ENCODE peak calls at places on chromosome 20, in eight cellular contexts. C is neural crest cell; S is AG04450; X is mucosa of descending colon; J is HL-60; H is CD4-positive, alpha-beta T cell; E is epithelial cell of esophagus; L is chondrocyte. N is an unnamed sample.

GRCh38 chr20:10728873-10729670 is 55.3 kb upstream of the JAG1 start:
- DNase-seq in C (no peak), S (no peak), X (no peak), J (no peak), H (no peak), E (peak), L (no peak), N (no peak)

GRCh38 chr20:57998981-57999464 is 229.4 kb downstream of the ANKRD60 start:
- DNase-seq in C (no peak), S (no peak), X (no peak), J (no peak), H (no peak), E (no peak), L (no peak), N (no peak)

GRCh38 chr20:2103454-2104153 is 2.0 kb downstream of the STK35 start:
- DNase-seq in C (no peak), S (no peak), X (no peak), J (no peak), H (no peak), E (no peak), L (no peak), N (no peak)

GRCh38 chr20:9555781-9556180 is 41.4 kb downstream of the LAMP5 start:
- DNase-seq in C (no peak), S (no peak), X (no peak), J (no peak), H (no peak), E (peak), L (no peak), N (no peak)

GRCh38 chr20:50578778-50579165 is 68.6 kb downstream of the PTPN1 start:
- DNase-seq in C (no peak), S (no peak), X (no peak), J (no peak), H (no peak), E (no peak), L (no peak), N (no peak)

GRCh38 chr20:41900292-41900691 is 282.1 kb upstream of the CHD6 start:
- DNase-seq in C (no peak), S (no peak), X (no peak), J (no peak), H (no peak), E (no peak), L (no peak), N (no peak)

GRCh38 chr20:40390654-40391053 is 298.4 kb downstream of the MAFB start:
- DNase-seq in C (no peak), S (no peak), X (no peak), J (no peak), H (no peak), E (peak), L (no peak), N (no peak)

GRCh38 chr20:57043669-57044268 is 222.7 kb downstream of the BMP7 start:
- DNase-seq in C (no peak), S (no peak), X (peak), J (no peak), H (no peak), E (no peak), L (no peak), N (no peak)

GRCh38 chr20:57777911-57778310 is 68.1 kb upstream of the PMEPA1 start:
- DNase-seq in C (no peak), S (no peak), X (no peak), J (no peak), H (no peak), E (no peak), L (no peak), N (no peak)

GRCh38 chr20:12638633-12639360 is 370.0 kb upstream of the SPTLC3 start:
- DNase-seq in C (no peak), S (no peak), X (no peak), J (no peak), H (no peak), E (no peak), L (no peak), N (no peak)

GRCh38 chr20:48155231-48155630 is 369.9 kb upstream of the SULF2 start:
- DNase-seq in C (no peak), S (no peak), X (no peak), J (no peak), H (no peak), E (no peak), L (no peak), N (no peak)

GRCh38 chr20:36881331-36881730 is 5.4 kb downstream of the TLDC2 start:
- DNase-seq in C (no peak), S (no peak), X (no peak), J (no peak), H (no peak), E (no peak), L (peak), N (no peak)

GRCh38 chr20:52494244-52494643 is 302.7 kb upstream of the ZFP64 start:
- DNase-seq in C (no peak), S (peak), X (no peak), J (no peak), H (no peak), E (peak), L (no peak), N (no peak)

GRCh38 chr20:59063358-59064213 is 21.0 kb upstream of the PRELID3B start:
- DNase-seq in C (no peak), S (peak), X (no peak), J (no peak), H (no peak), E (peak), L (no peak), N (no peak)

GRCh38 chr20:57114290-57115005 is 152.0 kb downstream of the BMP7 start:
- DNase-seq in C (no peak), S (no peak), X (no peak), J (no peak), H (no peak), E (no peak), L (no peak), N (no peak)

GRCh38 chr20:48621256-48622078 is 206.3 kb downstream of the PREX1 start:
- DNase-seq in C (no peak), S (no peak), X (peak), J (no peak), H (no peak), E (peak), L (peak), N (no peak)

GRCh38 chr20:63976980-63977391 is 2.5 kb downstream of the SAMD10 start:
- DNase-seq in C (no peak), S (no peak), X (no peak), J (no peak), H (no peak), E (no peak), L (no peak), N (no peak)

GRCh38 chr20:9627219-9627618 is 112.8 kb downstream of the LAMP5 start:
- DNase-seq in C (no peak), S (no peak), X (no peak), J (no peak), H (no peak), E (no peak), L (no peak), N (no peak)

GRCh38 chr20:24617757-24618450 is 148.5 kb downstream of the SYNDIG1 start:
- DNase-seq in C (no peak), S (no peak), X (no peak), J (no peak), H (no peak), E (no peak), L (no peak), N (no peak)

GRCh38 chr20:2692036-2692885 is at the start of gene EBF4:
- DNase-seq in C (peak), S (no peak), X (no peak), J (no peak), H (no peak), E (peak), L (peak), N (peak)

GRCh38 chr20:9015984-9016324 is 52.9 kb upstream of the PLCB4 start:
- DNase-seq in C (no peak), S (no peak), X (no peak), J (no peak), H (no peak), E (peak), L (no peak), N (no peak)

GRCh38 chr20:5171074-5171789 is 44.4 kb downstream of the CDS2 start:
- DNase-seq in C (no peak), S (no peak), X (no peak), J (no peak), H (no peak), E (no peak), L (no peak), N (no peak)

GRCh38 chr20:17661121-17661744 is 20.8 kb downstream of the RRBP1 start:
- DNase-seq in C (no peak), S (no peak), X (peak), J (no peak), H (no peak), E (no peak), L (no peak), N (no peak)

GRCh38 chr20:48880936-48881657 is 40.4 kb upstream of the ARFGEF2 start:
- DNase-seq in C (no peak), S (no peak), X (no peak), J (no peak), H (no peak), E (no peak), L (no peak), N (no peak)

GRCh38 chr20:51211191-51211590 is 188.3 kb upstream of the KCNG1 start:
- DNase-seq in C (no peak), S (no peak), X (peak), J (no peak), H (no peak), E (peak), L (no peak), N (no peak)

GRCh38 chr20:57580478-57581201 is 19.7 kb downstream of the PCK1 start:
- DNase-seq in C (no peak), S (no peak), X (no peak), J (no peak), H (no peak), E (no peak), L (no peak), N (no peak)

GRCh38 chr20:56860413-56860812 is 231.3 kb downstream of the TFAP2C start:
- DNase-seq in C (no peak), S (no peak), X (no peak), J (no peak), H (no peak), E (no peak), L (no peak), N (no peak)

GRCh38 chr20:29763821-29764511 is 1493.5 kb upstream of the DEFB115 start:
- DNase-seq in C (no peak), S (no peak), X (no peak), J (no peak), H (no peak), E (no peak), L (no peak), N (no peak)

GRCh38 chr20:39010496-39010895 is 48.4 kb downstream of the DHX35 start:
- DNase-seq in C (no peak), S (no peak), X (no peak), J (no peak), H (no peak), E (no peak), L (no peak), N (no peak)

GRCh38 chr20:51062065-51062464 is 39.2 kb upstream of the KCNG1 start:
- DNase-seq in C (no peak), S (no peak), X (no peak), J (no peak), H (no peak), E (no peak), L (no peak), N (no peak)

GRCh38 chr20:4014031-4014474 is 1.3 kb downstream of the RNF24 start:
- DNase-seq in C (no peak), S (peak), X (peak), J (peak), H (no peak), E (peak), L (no peak), N (peak)

GRCh38 chr20:51511861-51512619 is 30.5 kb downstream of the NFATC2 start:
- DNase-seq in C (no peak), S (no peak), X (no peak), J (no peak), H (no peak), E (no peak), L (no peak), N (no peak)

GRCh38 chr20:48826064-48826463 is 1.7 kb downstream of the PREX1 start:
- DNase-seq in C (no peak), S (no peak), X (no peak), J (peak), H (no peak), E (no peak), L (no peak), N (no peak)

GRCh38 chr20:10954137-10954840 is 280.5 kb upstream of the JAG1 start:
- DNase-seq in C (no peak), S (no peak), X (no peak), J (no peak), H (no peak), E (peak), L (no peak), N (no peak)

GRCh38 chr20:36854343-36855240 is 21.3 kb upstream of the TLDC2 start:
- DNase-seq in C (no peak), S (no peak), X (peak), J (no peak), H (no peak), E (peak), L (no peak), N (no peak)

GRCh38 chr20:58433759-58434158 is 44.7 kb downstream of the VAPB start:
- DNase-seq in C (no peak), S (peak), X (peak), J (no peak), H (no peak), E (peak), L (no peak), N (no peak)

GRCh38 chr20:45110301-45110700 is 4.7 kb downstream of the WFDC5 start:
- DNase-seq in C (no peak), S (no peak), X (no peak), J (no peak), H (no peak), E (no peak), L (no peak), N (no peak)

GRCh38 chr20:45111285-45111684 is 3.7 kb downstream of the WFDC5 start:
- DNase-seq in C (no peak), S (no peak), X (no peak), J (no peak), H (no peak), E (no peak), L (no peak), N (no peak)

GRCh38 chr20:45109634-45110033 is 5.3 kb downstream of the WFDC5 start:
- DNase-seq in C (no peak), S (no peak), X (no peak), J (no peak), H (no peak), E (no peak), L (no peak), N (no peak)

GRCh38 chr20:45113865-45114264 is 1.1 kb downstream of the WFDC5 start:
- DNase-seq in C (no peak), S (no peak), X (no peak), J (no peak), H (no peak), E (no peak), L (no peak), N (no peak)

GRCh38 chr20:45111799-45112471 is 3.0 kb downstream of the WFDC5 start:
- DNase-seq in C (peak), S (no peak), X (no peak), J (peak), H (no peak), E (peak), L (no peak), N (no peak)
- TF ChIP-seq CTCF in C (peak), S (peak), X (no peak), J (peak), H (peak), E (peak), L (peak), N (peak)

GRCh38 chr20:46398963-46399362 is 7.5 kb downstream of the ELMO2 start:
- DNase-seq in C (no peak), S (no peak), X (no peak), J (no peak), H (no peak), E (no peak), L (no peak), N (no peak)

GRCh38 chr20:46401478-46401860 is 4.9 kb downstream of the ELMO2 start:
- DNase-seq in C (no peak), S (no peak), X (no peak), J (no peak), H (no peak), E (no peak), L (no peak), N (no peak)

GRCh38 chr20:46400828-46401477 is 5.5 kb downstream of the ELMO2 start:
- DNase-seq in C (no peak), S (no peak), X (no peak), J (peak), H (no peak), E (peak), L (no peak), N (no peak)

GRCh38 chr20:46399401-46399800 is 7.0 kb downstream of the ELMO2 start:
- DNase-seq in C (no peak), S (no peak), X (no peak), J (peak), H (no peak), E (peak), L (no peak), N (no peak)

GRCh38 chr20:46400253-46400652 is 6.2 kb downstream of the ELMO2 start:
- DNase-seq in C (no peak), S (peak), X (no peak), J (peak), H (no peak), E (peak), L (no peak), N (no peak)
- TF ChIP-seq CTCF in C (no peak), S (no peak), X (no peak), J (no peak), H (no peak), E (no peak), L (peak), N (no peak)

GRCh38 chr20:35669221-35669620 is 4.5 kb upstream of the CPNE1 start:
- DNase-seq in C (no peak), S (no peak), X (no peak), J (no peak), H (no peak), E (no peak), L (no peak), N (no peak)
- TF ChIP-seq CTCF in C (no peak), S (no peak), X (no peak), J (no peak), H (no peak), E (no peak), L (no peak), N (no peak)

GRCh38 chr20:54207053-54207742 is 689 bp upstream of the PFDN4 start:
- DNase-seq in C (no peak), S (no peak), X (no peak), J (no peak), H (no peak), E (no peak), L (no peak), N (no peak)

GRCh38 chr20:54208492-54209044 is 681 bp downstream of the PFDN4 start:
- DNase-seq in C (no peak), S (no peak), X (no peak), J (peak), H (no peak), E (peak), L (no peak), N (no peak)

GRCh38 chr20:54207743-54208491 is at the start of gene PFDN4:
- DNase-seq in C (peak), S (peak), X (peak), J (peak), H (peak), E (peak), L (no peak), N (peak)

GRCh38 chr20:54212226-54212625 is 4.3 kb downstream of the PFDN4 start:
- DNase-seq in C (no peak), S (no peak), X (no peak), J (no peak), H (no peak), E (no peak), L (no peak), N (no peak)

DNA sequence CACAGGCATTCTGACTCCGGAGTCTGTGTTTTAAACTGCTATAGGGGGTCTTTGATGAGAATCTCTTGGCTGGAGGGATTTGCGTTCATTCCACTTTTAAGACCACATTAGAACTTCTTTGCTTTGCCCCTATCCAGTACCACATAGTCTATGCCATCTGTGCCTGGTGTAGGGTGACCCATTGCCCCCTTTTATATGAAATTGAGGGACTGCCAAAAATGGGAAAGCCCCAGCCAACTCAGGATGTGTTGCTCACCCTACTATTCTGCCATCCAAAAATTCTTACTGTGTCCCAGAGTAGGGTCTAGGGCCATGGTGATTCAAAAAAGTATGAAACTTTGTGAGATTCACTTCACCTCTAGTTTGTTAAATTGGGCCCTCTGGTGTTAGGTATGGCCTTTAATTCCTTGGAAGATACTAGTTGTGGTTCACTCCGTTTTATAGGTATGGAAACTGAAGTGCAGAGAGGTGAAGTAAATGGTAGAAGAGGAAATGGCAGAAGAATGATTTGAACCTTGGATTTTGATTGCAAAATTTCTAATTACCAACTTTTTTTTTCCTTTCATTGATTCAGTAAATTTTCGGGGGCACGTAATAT is 1.4 kb downstream of the PFDN4 start:
- DNase-seq in C (no peak), S (no peak), X (no peak), J (no peak), H (no peak), E (no peak), L (no peak), N (no peak)
- TF ChIP-seq CTCF in C (no peak), S (no peak), X (no peak), J (no peak), H (no peak), E (no peak), L (peak), N (no peak)

GRCh38 chr20:62704341-62704948 is 4.2 kb upstream of the NTSR1 start:
- DNase-seq in C (no peak), S (peak), X (peak), J (no peak), H (no peak), E (peak), L (no peak), N (peak)
- TF ChIP-seq CTCF in C (no peak), S (peak), X (no peak), J (no peak), H (no peak), E (no peak), L (no peak), N (no peak)

GRCh38 chr20:53734006-53734688 is 140.5 kb upstream of the ZNF217 start:
- DNase-seq in C (no peak), S (no peak), X (no peak), J (no peak), H (no peak), E (no peak), L (no peak), N (no peak)
- TF ChIP-seq CTCF in C (no peak), S (no peak), X (no peak), J (no peak), H (no peak), E (no peak), L (no peak), N (no peak)

DNA sequence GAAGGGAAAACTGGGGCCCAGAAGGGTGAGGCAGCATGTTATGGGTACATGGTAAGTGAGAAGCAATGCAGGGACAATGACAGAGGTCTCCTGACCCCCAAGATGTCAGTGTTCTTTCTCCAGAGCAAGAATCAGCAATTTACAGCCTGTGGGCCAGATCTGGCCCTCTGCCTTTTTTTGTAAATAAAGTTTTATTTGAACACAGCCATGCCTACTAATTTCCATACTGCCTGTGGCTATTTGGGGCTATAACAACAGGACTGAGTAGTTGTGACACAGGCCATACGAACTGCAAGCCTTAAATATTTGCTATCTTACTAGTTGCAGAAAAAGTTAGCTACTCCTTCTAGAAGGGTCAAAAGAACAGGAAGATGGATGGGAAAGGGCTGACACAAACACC is 52.5 kb downstream of the PTPRT start:
- DNase-seq in C (no peak), S (no peak), X (no peak), J (no peak), H (no peak), E (no peak), L (no peak), N (no peak)
- TF ChIP-seq CTCF in C (no peak), S (no peak), X (no peak), J (no peak), H (no peak), E (no peak), L (no peak), N (no peak)

GRCh38 chr20:34311118-34312023 is 8.2 kb upstream of the AHCY start:
- DNase-seq in C (peak), S (no peak), X (peak), J (no peak), H (no peak), E (no peak), L (no peak), N (no peak)
- TF ChIP-seq CTCF in C (peak), S (peak), X (no peak), J (no peak), H (no peak), E (no peak), L (no peak), N (no peak)